ENCODE peak calls at places on chromosomes 3 and 15, in four cellular contexts. One of them, this sample, is unnamed.

GRCh38 chr15:75650908-75651809 is 3.4 kb downstream of the SNX33 start:
- DNase-seq in uterus: no peak
- DNase-seq in HFF-Myc: no peak
- DNase-seq in WERI-Rb-1: no peak
- DNase-seq in this sample: no peak

GRCh38 chr3:12323237-12323636 is 34.4 kb downstream of the PPARG start:
- DNase-seq in uterus: no peak
- DNase-seq in HFF-Myc: no peak
- DNase-seq in WERI-Rb-1: no peak
- DNase-seq in this sample: no peak

GRCh38 chr3:171028025-171028778 is 1.7 kb upstream of the SLC2A2 start:
- DNase-seq in uterus: peak
- DNase-seq in HFF-Myc: peak
- DNase-seq in WERI-Rb-1: peak
- DNase-seq in this sample: no peak

GRCh38 chr3:189233225-189233858 is 61.6 kb downstream of the TPRG1 start:
- DNase-seq in uterus: peak
- DNase-seq in HFF-Myc: peak
- DNase-seq in WERI-Rb-1: peak
- DNase-seq in this sample: no peak

GRCh38 chr3:10520118-10520517 is 14.7 kb upstream of the ATP2B2 start:
- DNase-seq in uterus: no peak
- DNase-seq in HFF-Myc: no peak
- DNase-seq in WERI-Rb-1: no peak
- DNase-seq in this sample: no peak

GRCh38 chr3:27467545-27467944 is 16.6 kb downstream of the SLC4A7 start:
- DNase-seq in uterus: no peak
- DNase-seq in HFF-Myc: peak
- DNase-seq in WERI-Rb-1: no peak
- DNase-seq in this sample: no peak

GRCh38 chr3:165259518-165260193 is 63.5 kb upstream of the SLITRK3 start:
- DNase-seq in uterus: no peak
- DNase-seq in HFF-Myc: no peak
- DNase-seq in WERI-Rb-1: no peak
- DNase-seq in this sample: no peak

GRCh38 chr3:37218206-37218605 is 43.8 kb upstream of the LRRFIP2 start:
- DNase-seq in uterus: no peak
- DNase-seq in HFF-Myc: no peak
- DNase-seq in WERI-Rb-1: no peak
- DNase-seq in this sample: no peak

GRCh38 chr3:16136042-16136441 is 38.4 kb upstream of the GALNT15 start:
- DNase-seq in uterus: no peak
- DNase-seq in HFF-Myc: no peak
- DNase-seq in WERI-Rb-1: no peak
- DNase-seq in this sample: no peak

GRCh38 chr3:34676431-34676830 is 878.0 kb downstream of the PDCD6IP start:
- DNase-seq in uterus: no peak
- DNase-seq in HFF-Myc: no peak
- DNase-seq in WERI-Rb-1: no peak
- DNase-seq in this sample: no peak

GRCh38 chr3:55721716-55722484 is 234.8 kb upstream of the WNT5A start:
- DNase-seq in uterus: peak
- DNase-seq in HFF-Myc: no peak
- DNase-seq in WERI-Rb-1: peak
- DNase-seq in this sample: no peak

GRCh38 chr3:143443851-143444331 is 324.3 kb downstream of the CHST2 start:
- DNase-seq in uterus: no peak
- DNase-seq in HFF-Myc: peak
- DNase-seq in WERI-Rb-1: no peak
- DNase-seq in this sample: peak

GRCh38 chr15:68630836-68631235 is 52.0 kb downstream of the CORO2B start:
- DNase-seq in uterus: no peak
- DNase-seq in HFF-Myc: no peak
- DNase-seq in WERI-Rb-1: no peak
- DNase-seq in this sample: no peak

GRCh38 chr3:183481582-183481981 is 53.2 kb upstream of the MCF2L2 start:
- DNase-seq in uterus: no peak
- DNase-seq in HFF-Myc: no peak
- DNase-seq in WERI-Rb-1: peak
- DNase-seq in this sample: no peak

GRCh38 chr15:66115568-66116206 is 137.9 kb downstream of the MEGF11 start:
- DNase-seq in uterus: no peak
- DNase-seq in HFF-Myc: no peak
- DNase-seq in WERI-Rb-1: no peak
- DNase-seq in this sample: no peak

GRCh38 chr3:11559816-11560633 is 83.7 kb downstream of the VGLL4 start:
- DNase-seq in uterus: no peak
- DNase-seq in HFF-Myc: no peak
- DNase-seq in WERI-Rb-1: no peak
- DNase-seq in this sample: no peak

GRCh38 chr15:101054991-101055390 is 135.8 kb downstream of the LRRK1 start:
- DNase-seq in uterus: no peak
- DNase-seq in HFF-Myc: no peak
- DNase-seq in WERI-Rb-1: no peak
- DNase-seq in this sample: no peak

GRCh38 chr15:40443255-40443654 is 2.5 kb downstream of the BAHD1 start:
- DNase-seq in uterus: no peak
- DNase-seq in HFF-Myc: no peak
- DNase-seq in WERI-Rb-1: no peak
- DNase-seq in this sample: no peak
- H3K4me3 ChIP-seq in uterus: no peak
- H3K4me3 ChIP-seq in HFF-Myc: no peak
- H3K4me3 ChIP-seq in WERI-Rb-1: no peak
- H3K4me3 ChIP-seq in this sample: no peak

GRCh38 chr15:33766329-33766728 is 202.0 kb upstream of the CHRM5 start:
- DNase-seq in uterus: no peak
- DNase-seq in HFF-Myc: no peak
- DNase-seq in WERI-Rb-1: no peak
- DNase-seq in this sample: no peak
- TF ChIP-seq CTCF in uterus: no peak
- TF ChIP-seq CTCF in HFF-Myc: no peak
- TF ChIP-seq CTCF in WERI-Rb-1: no peak
- TF ChIP-seq CTCF in this sample: no peak

GRCh38 chr15:77567202-77567601 is 65.5 kb downstream of the LINGO1 start:
- DNase-seq in uterus: no peak
- DNase-seq in HFF-Myc: no peak
- DNase-seq in WERI-Rb-1: no peak
- DNase-seq in this sample: no peak

GRCh38 chr15:77571181-77571580 is 61.5 kb downstream of the LINGO1 start:
- DNase-seq in uterus: no peak
- DNase-seq in HFF-Myc: no peak
- DNase-seq in WERI-Rb-1: no peak
- DNase-seq in this sample: no peak

GRCh38 chr15:77569647-77570186 is 63.0 kb downstream of the LINGO1 start:
- DNase-seq in uterus: no peak
- DNase-seq in HFF-Myc: no peak
- DNase-seq in WERI-Rb-1: peak
- DNase-seq in this sample: no peak

GRCh38 chr15:77568014-77568959 is 64.4 kb downstream of the LINGO1 start:
- DNase-seq in uterus: no peak
- DNase-seq in HFF-Myc: no peak
- DNase-seq in WERI-Rb-1: no peak
- DNase-seq in this sample: no peak

GRCh38 chr15:77568960-77569646 is 63.6 kb downstream of the LINGO1 start:
- DNase-seq in uterus: peak
- DNase-seq in HFF-Myc: no peak
- DNase-seq in WERI-Rb-1: no peak
- DNase-seq in this sample: no peak
- H3K4me3 ChIP-seq in uterus: peak
- H3K4me3 ChIP-seq in HFF-Myc: no peak
- H3K4me3 ChIP-seq in WERI-Rb-1: no peak
- H3K4me3 ChIP-seq in this sample: peak

GRCh38 chr3:24680214-24680967 is 185.7 kb upstream of the THRB start:
- DNase-seq in uterus: peak
- DNase-seq in HFF-Myc: no peak
- DNase-seq in WERI-Rb-1: peak
- DNase-seq in this sample: no peak
- TF ChIP-seq CTCF in uterus: peak
- TF ChIP-seq CTCF in HFF-Myc: peak
- TF ChIP-seq CTCF in WERI-Rb-1: peak
- TF ChIP-seq CTCF in this sample: peak

DNA sequence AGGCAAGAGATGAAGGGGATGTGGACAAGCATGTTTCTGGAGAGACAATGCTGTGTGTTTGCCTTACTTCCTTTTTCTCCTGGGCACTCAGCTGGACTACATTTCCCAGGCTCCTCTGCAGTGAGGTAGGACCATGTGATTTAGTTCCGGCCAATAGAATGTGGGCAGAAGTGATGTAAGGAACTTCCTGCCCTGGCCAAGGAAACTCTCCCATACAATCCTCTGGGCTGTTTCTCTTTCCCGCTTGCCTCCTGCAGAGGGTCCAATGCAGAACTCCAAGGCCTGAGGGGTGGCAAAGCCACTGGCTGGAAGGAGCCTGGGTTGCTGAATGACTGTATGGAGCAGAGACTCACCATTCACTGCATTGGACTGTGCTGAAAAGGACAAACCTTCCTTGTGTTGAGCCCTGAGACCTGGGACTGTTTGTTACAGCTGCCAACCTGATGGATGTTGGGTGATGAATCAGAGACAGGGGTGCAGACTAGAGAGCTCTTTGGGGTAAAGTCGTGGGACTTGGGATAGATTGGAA is 82.7 kb upstream of the SLC6A6 start:
- DNase-seq in uterus: no peak
- DNase-seq in HFF-Myc: peak
- DNase-seq in WERI-Rb-1: peak
- DNase-seq in this sample: no peak
- H3K4me3 ChIP-seq in uterus: no peak
- H3K4me3 ChIP-seq in HFF-Myc: no peak
- H3K4me3 ChIP-seq in WERI-Rb-1: no peak
- H3K4me3 ChIP-seq in this sample: no peak

GRCh38 chr3:9190276-9190675 is 59.2 kb downstream of the SRGAP3 start:
- DNase-seq in uterus: no peak
- DNase-seq in HFF-Myc: no peak
- DNase-seq in WERI-Rb-1: no peak
- DNase-seq in this sample: no peak
- TF ChIP-seq CTCF in uterus: no peak
- TF ChIP-seq CTCF in HFF-Myc: no peak
- TF ChIP-seq CTCF in WERI-Rb-1: no peak
- TF ChIP-seq CTCF in this sample: no peak

DNA sequence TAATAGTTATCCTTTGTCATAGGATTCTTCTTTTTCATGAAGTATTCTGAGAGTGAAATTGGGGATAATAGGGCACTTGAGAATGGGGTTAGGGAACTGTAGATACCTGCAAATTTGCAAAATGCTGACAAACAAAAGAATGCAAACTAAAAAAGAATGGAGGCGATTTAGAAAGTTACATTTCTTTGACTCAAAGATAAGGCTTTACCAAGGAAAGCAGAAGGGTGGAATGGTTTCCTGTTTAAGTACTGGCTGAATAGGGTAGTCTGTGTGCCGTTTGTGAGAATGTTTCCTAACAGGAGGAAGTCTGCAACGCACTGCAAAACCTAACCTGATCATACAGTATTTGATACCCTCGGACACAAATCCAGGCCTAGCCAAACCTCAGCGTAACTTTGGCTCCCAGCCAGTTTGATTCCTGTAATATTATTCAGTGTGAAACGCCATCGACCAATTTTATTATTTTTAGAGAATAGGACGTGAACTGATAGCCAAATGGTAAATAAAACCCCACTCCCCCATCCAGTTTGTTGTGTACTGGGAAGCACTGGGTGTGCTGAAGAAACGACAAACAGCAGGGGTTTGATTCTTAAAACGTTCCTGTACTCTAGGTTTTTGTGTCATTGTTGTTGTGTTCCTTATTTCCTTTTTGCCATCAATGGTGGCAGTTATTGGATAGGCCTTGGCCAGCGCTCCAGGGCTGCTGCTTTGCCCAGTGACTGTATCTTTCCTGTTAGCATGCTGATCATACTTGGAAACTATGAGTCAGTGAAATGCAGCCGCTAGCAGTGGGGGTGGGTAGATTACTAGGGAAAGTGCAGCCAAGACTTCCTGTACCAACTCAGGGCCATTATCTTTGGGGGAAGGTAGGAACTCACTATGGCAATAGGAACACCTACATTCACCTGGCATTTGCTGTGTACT is 148.0 kb upstream of the TBL1XR1 start:
- DNase-seq in uterus: peak
- DNase-seq in HFF-Myc: peak
- DNase-seq in WERI-Rb-1: peak
- DNase-seq in this sample: peak
- H3K4me3 ChIP-seq in uterus: no peak
- H3K4me3 ChIP-seq in HFF-Myc: no peak
- H3K4me3 ChIP-seq in WERI-Rb-1: no peak
- H3K4me3 ChIP-seq in this sample: peak